ENCODE peak calls at places on chromosomes 13 and 19, in five cellular contexts. F, P, X, Y and K are unnamed samples.

GRCh38 chr13:79409828-79410227 is 3.8 kb upstream of the RBM26 start:
- DNase-seq in F (no peak), P (no peak), X (no peak), Y (no peak), K (no peak)

GRCh38 chr19:17326595-17326966 is 8.1 kb downstream of the ANO8 start:
- DNase-seq in F (no peak), P (no peak), X (peak), Y (no peak), K (no peak)

GRCh38 chr13:41356788-41357187 is 45.7 kb downstream of the NAA16 start:
- DNase-seq in F (no peak), P (no peak), X (no peak), Y (peak), K (no peak)

GRCh38 chr19:342801-343421 is 1.7 kb downstream of the MIER2 start:
- DNase-seq in F (peak), P (peak), X (peak), Y (peak), K (peak)

GRCh38 chr13:94322925-94323324 is 156.6 kb downstream of the DCT start:
- DNase-seq in F (no peak), P (no peak), X (no peak), Y (no peak), K (no peak)

GRCh38 chr19:3776479-3777040 is 4.5 kb upstream of the RAX2 start:
- DNase-seq in F (no peak), P (no peak), X (no peak), Y (no peak), K (no peak)

GRCh38 chr13:80945328-80945727 is 604.4 kb upstream of the SPRY2 start:
- DNase-seq in F (no peak), P (no peak), X (no peak), Y (no peak), K (no peak)

GRCh38 chr13:41827507-41828213 is 133.2 kb downstream of the VWA8 start:
- DNase-seq in F (peak), P (peak), X (peak), Y (peak), K (peak)

GRCh38 chr13:99215466-99215865 is 14.8 kb downstream of the UBAC2 start:
- DNase-seq in F (no peak), P (no peak), X (no peak), Y (no peak), K (no peak)

GRCh38 chr13:50941146-50941545 is 31.6 kb downstream of the RNASEH2B start:
- DNase-seq in F (no peak), P (no peak), X (no peak), Y (no peak), K (no peak)

GRCh38 chr13:111902726-111903125 is 164.2 kb upstream of the SOX1 start:
- DNase-seq in F (no peak), P (no peak), X (no peak), Y (no peak), K (no peak)

GRCh38 chr13:101941095-101941777 is 460.6 kb downstream of the FGF14 start:
- DNase-seq in F (no peak), P (peak), X (no peak), Y (peak), K (no peak)

GRCh38 chr19:39203372-39204341 is at the start of gene SYCN:
- DNase-seq in F (no peak), P (no peak), X (no peak), Y (no peak), K (no peak)

GRCh38 chr13:99896712-99897440 is 74.7 kb downstream of the ZIC5 start:
- DNase-seq in F (no peak), P (no peak), X (no peak), Y (no peak), K (no peak)

GRCh38 chr19:17673937-17674799 is 14.0 kb downstream of the UNC13A start:
- DNase-seq in F (no peak), P (no peak), X (no peak), Y (no peak), K (no peak)

GRCh38 chr19:5677597-5677996 is 2.7 kb downstream of the MICOS13 start:
- DNase-seq in F (no peak), P (no peak), X (no peak), Y (no peak), K (no peak)

GRCh38 chr19:37513397-37513796 is 6.7 kb downstream of the ZNF793 start:
- DNase-seq in F (no peak), P (no peak), X (no peak), Y (peak), K (no peak)

GRCh38 chr13:104163866-104164630 is 1097.8 kb upstream of the SLC10A2 start:
- DNase-seq in F (no peak), P (no peak), X (no peak), Y (no peak), K (no peak)

GRCh38 chr19:861756-862528 is 2.5 kb downstream of the CFD start:
- DNase-seq in F (no peak), P (no peak), X (peak), Y (peak), K (no peak)

GRCh38 chr13:36999054-36999927 is at the start of gene ALG5:
- DNase-seq in F (peak), P (peak), X (peak), Y (peak), K (peak)

GRCh38 chr19:39916236-39916635 is 18.2 kb downstream of the FCGBP start:
- DNase-seq in F (no peak), P (no peak), X (no peak), Y (no peak), K (no peak)

GRCh38 chr19:16541526-16542044 is 652 bp downstream of the CHERP start:
- DNase-seq in F (no peak), P (peak), X (no peak), Y (peak), K (no peak)

GRCh38 chr19:51511353-51511752 is 9.8 kb upstream of the SIGLEC12 start:
- DNase-seq in F (peak), P (no peak), X (no peak), Y (no peak), K (no peak)

GRCh38 chr19:5397804-5398692 is 57.2 kb upstream of the ZNRF4 start:
- DNase-seq in F (no peak), P (no peak), X (peak), Y (peak), K (no peak)

GRCh38 chr13:105343134-105343806 is 1192.2 kb downstream of the EFNB2 start:
- DNase-seq in F (no peak), P (no peak), X (no peak), Y (peak), K (peak)

GRCh38 chr19:35710784-35711723 is 6.7 kb downstream of the ZBTB32 start:
- DNase-seq in F (no peak), P (no peak), X (no peak), Y (no peak), K (no peak)